ENCODE peak calls at places on chromosomes 11 and 22, in nine cellular contexts. P is H1; R is breast epithelium; J is CD8-positive, alpha-beta memory T cell; F is esophagus muscularis mucosa; A is naive thymus-derived CD4-positive, alpha-beta T cell; L is IMR-90; G is OCI-LY7; T is CD4-positive, CD25-positive, alpha-beta regulatory T cell. D is an unnamed sample. For H3K36me3 and H3K4me1, the result is how much of the 10 kb centered on the place peaks cover.

GRCh38 chr11:77436969-77437368 is 36.9 kb downstream of the PAK1 start:
- DNase-seq in J (no peak), F (no peak), P (no peak), T (no peak), L (no peak), G (no peak), R (no peak), A (no peak), D (no peak)

GRCh38 chr22:22449819-22450218 is 58.7 kb downstream of the ZNF280B start:
- DNase-seq in A (no peak), P (no peak), T (no peak), G (no peak), R (no peak), F (no peak), L (no peak), J (no peak), D (no peak)

GRCh38 chr11:108775324-108775723 is 110.5 kb downstream of the DDX10 start:
- DNase-seq in A (no peak), J (no peak), T (no peak), F (no peak), R (no peak), G (no peak), L (no peak), P (no peak), D (no peak)

GRCh38 chr11:108766596-108767173 is 101.8 kb downstream of the DDX10 start:
- DNase-seq in P (no peak), R (no peak), J (no peak), A (no peak), G (no peak), T (no peak), F (no peak), L (no peak), D (no peak)

GRCh38 chr11:76259299-76259908 is 53.1 kb upstream of the WNT11 start:
- DNase-seq in P (no peak), A (no peak), F (no peak), R (no peak), L (no peak), J (no peak), G (no peak), T (no peak), D (no peak)

GRCh38 chr22:31829505-31829904 is 75.7 kb downstream of the DEPDC5 start:
- DNase-seq in J (no peak), F (no peak), R (no peak), T (peak), L (peak), A (no peak), P (no peak), G (no peak), D (no peak)

GRCh38 chr22:30286813-30287625 is 2.3 kb downstream of the CASTOR1 start:
- DNase-seq in A (peak), F (no peak), R (peak), T (peak), J (peak), G (peak), P (peak), L (peak), D (peak)

GRCh38 chr22:27919943-27920755 is 1.1 kb upstream of the PITPNB start:
- DNase-seq in P (no peak), L (peak), G (no peak), R (no peak), A (no peak), F (no peak), J (no peak), T (no peak), D (no peak)

GRCh38 chr22:39266398-39267030 is 21.7 kb upstream of the PDGFB start:
- DNase-seq in F (no peak), G (no peak), L (peak), P (no peak), J (no peak), T (peak), A (no peak), R (no peak), D (no peak)

GRCh38 chr22:30386960-30387848 is at the start of gene RNF215:
- DNase-seq in J (peak), F (peak), G (peak), P (peak), L (peak), R (peak), T (peak), A (peak), D (peak)

GRCh38 chr22:37309221-37310074 is 27.1 kb downstream of the CYTH4 start:
- DNase-seq in F (no peak), G (peak), J (peak), A (peak), P (no peak), T (peak), R (no peak), L (no peak), D (peak)

GRCh38 chr22:19810381-19811141 is 44.1 kb downstream of the GNB1L start:
- DNase-seq in G (no peak), L (peak), F (no peak), R (no peak), J (no peak), P (no peak), A (peak), T (peak), D (no peak)

GRCh38 chr11:18588297-18589252 is at the start of gene UEVLD:
- DNase-seq in J (peak), G (peak), P (peak), L (peak), F (peak), R (peak), A (peak), T (peak), D (peak)

GRCh38 chr11:61955031-61955415 is 4.9 kb downstream of the BEST1 start:
- DNase-seq in L (peak), T (no peak), J (no peak), G (no peak), R (peak), P (no peak), F (no peak), A (no peak), D (no peak)

GRCh38 chr11:47587039-47587675 is 679 bp downstream of the FAM180B start:
- DNase-seq in A (no peak), L (no peak), T (no peak), R (no peak), P (no peak), G (no peak), F (no peak), J (no peak), D (no peak)

GRCh38 chr11:1134848-1135445 is 22.8 kb upstream of the MUC5AC start:
- DNase-seq in G (no peak), J (no peak), L (no peak), P (no peak), T (no peak), A (no peak), R (no peak), F (no peak), D (no peak)

GRCh38 chr11:19216709-19217374 is 15.1 kb upstream of the CSRP3 start:
- DNase-seq in R (no peak), F (no peak), P (no peak), T (no peak), A (no peak), L (no peak), G (no peak), J (no peak), D (no peak)

GRCh38 chr11:36034572-36035331 is 90.9 kb downstream of the LDLRAD3 start:
- DNase-seq in R (no peak), J (no peak), T (no peak), P (no peak), L (peak), F (no peak), A (no peak), G (no peak), D (no peak)

GRCh38 chr11:103961010-103961409 is 75.4 kb upstream of the DDI1 start:
- DNase-seq in T (no peak), R (no peak), J (no peak), G (no peak), L (peak), A (no peak), P (no peak), F (no peak), D (no peak)

GRCh38 chr11:16609769-16610168 is 128.7 kb upstream of the C11orf58 start:
- DNase-seq in A (no peak), G (no peak), P (no peak), J (no peak), L (no peak), R (no peak), T (no peak), F (no peak), D (no peak)

GRCh38 chr22:43425976-43426785 is 14.4 kb downstream of the MPPED1 start:
- DNase-seq in A (no peak), T (no peak), F (no peak), G (no peak), L (no peak), J (no peak), R (no peak), P (no peak), D (no peak)

GRCh38 chr22:37860796-37861421 is 11.7 kb downstream of the EIF3L start:
- DNase-seq in F (no peak), G (no peak), T (no peak), P (no peak), R (no peak), J (no peak), L (peak), A (no peak), D (no peak)

GRCh38 chr11:113675003-113675471 is 31.1 kb downstream of the TMPRSS5 start:
- DNase-seq in J (no peak), F (no peak), P (no peak), G (no peak), L (peak), R (no peak), A (no peak), T (no peak), D (no peak)

GRCh38 chr22:20602589-20603164 is 95.3 kb downstream of the MED15 start:
- DNase-seq in L (no peak), R (no peak), F (no peak), G (no peak), J (no peak), A (no peak), P (peak), T (no peak), D (no peak)

DNA sequence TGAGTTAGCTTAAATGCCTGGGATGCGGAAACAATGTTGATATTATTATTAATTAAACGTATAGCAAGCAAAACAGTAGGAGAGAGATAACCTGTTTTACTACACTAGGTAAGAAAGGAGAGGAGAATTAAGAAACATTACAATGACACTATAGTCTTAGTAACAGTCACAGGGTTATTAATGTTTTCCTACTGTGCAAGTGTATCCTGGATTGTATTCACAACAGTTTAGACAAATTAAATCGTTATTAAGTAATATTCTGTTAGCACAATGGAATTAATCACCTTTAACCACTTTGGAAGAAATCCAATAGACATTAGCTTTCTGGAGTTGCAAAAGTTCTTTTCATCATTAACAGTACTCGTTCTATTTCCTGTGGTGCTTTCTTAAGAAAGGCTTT is 3.4 kb downstream of the FAM181B start:
- DNase-seq in R (no peak), T (no peak), P (no peak), G (no peak), A (no peak), L (no peak), F (no peak), J (no peak), D (no peak)
- H3K36me3 ChIP-seq in R (under half), T (under half), P (under half), G (under half), A (under half), L (under half), F (under half), J (under half), D (under half)

GRCh38 chr22:24436553-24436952 is 9.2 kb downstream of the ADORA2A start:
- DNase-seq in T (no peak), L (no peak), F (no peak), R (no peak), G (peak), A (no peak), J (no peak), P (no peak), D (no peak)

GRCh38 chr22:24433868-24434471 is 6.6 kb downstream of the ADORA2A start:
- DNase-seq in T (peak), L (peak), A (no peak), J (peak), P (no peak), R (no peak), F (no peak), G (peak), D (no peak)

GRCh38 chr22:24434472-24435322 is 7.3 kb downstream of the ADORA2A start:
- DNase-seq in A (peak), T (peak), F (no peak), J (peak), G (peak), L (no peak), P (no peak), R (no peak), D (peak)

GRCh38 chr22:24435861-24436351 is 8.5 kb downstream of the ADORA2A start:
- DNase-seq in A (no peak), G (peak), L (peak), J (no peak), R (no peak), T (no peak), F (no peak), P (no peak), D (no peak)

GRCh38 chr22:24435323-24435645 is 7.9 kb downstream of the ADORA2A start:
- DNase-seq in G (peak), J (no peak), L (no peak), A (no peak), R (no peak), P (no peak), F (no peak), T (no peak), D (no peak)
- H3K4me1 ChIP-seq in G (half or more), J (half or more), L (under half), A (half or more), R (under half), P (under half), F (half or more), T (half or more), D (half or more)

GRCh38 chr11:69004411-69005182 is 8.4 kb downstream of the MRGPRF start:
- DNase-seq in G (no peak), P (no peak), T (no peak), L (no peak), R (no peak), F (no peak), J (no peak), A (no peak), D (no peak)
- H3K27ac ChIP-seq in G (no peak), P (no peak), T (no peak), L (no peak), R (no peak), F (peak), J (no peak), A (no peak), D (no peak)

GRCh38 chr11:70436501-70436860 is 38.2 kb downstream of the CTTN start:
- DNase-seq in L (no peak), G (no peak), A (no peak), R (no peak), P (no peak), F (no peak), T (no peak), J (no peak), D (no peak)
- H3K36me3 ChIP-seq in L (half or more), G (under half), A (under half), R (under half), P (under half), F (half or more), T (under half), J (under half), D (under half)

GRCh38 chr11:3159296-3160190 is 5.6 kb downstream of the OSBPL5 start:
- DNase-seq in P (no peak), L (no peak), F (no peak), R (peak), G (no peak), J (no peak), T (no peak), A (no peak), D (no peak)
- H3K4me1 ChIP-seq in P (under half), L (half or more), F (half or more), R (under half), G (under half), J (under half), T (under half), A (under half), D (under half)

GRCh38 chr11:11667056-11667455 is 45.3 kb upstream of the GALNT18 start:
- DNase-seq in A (no peak), G (no peak), R (no peak), J (no peak), P (no peak), F (peak), L (no peak), T (no peak), D (no peak)

GRCh38 chr11:11670582-11670981 is 48.8 kb upstream of the GALNT18 start:
- DNase-seq in P (no peak), R (no peak), L (no peak), A (no peak), T (no peak), J (no peak), G (no peak), F (no peak), D (no peak)

GRCh38 chr11:11668781-11669180 is 47.0 kb upstream of the GALNT18 start:
- DNase-seq in F (no peak), T (no peak), A (no peak), R (no peak), J (no peak), L (no peak), P (no peak), G (no peak), D (no peak)

GRCh38 chr11:11668293-11668692 is 46.5 kb upstream of the GALNT18 start:
- DNase-seq in G (no peak), R (no peak), J (no peak), T (no peak), F (peak), A (no peak), L (no peak), P (no peak), D (no peak)

GRCh38 chr11:11669447-11669846 is 47.6 kb upstream of the GALNT18 start:
- DNase-seq in G (no peak), F (no peak), L (no peak), J (no peak), A (no peak), R (no peak), P (no peak), T (no peak), D (no peak)
- H3K27ac ChIP-seq in G (no peak), F (peak), L (no peak), J (no peak), A (no peak), R (no peak), P (no peak), T (no peak), D (no peak)

GRCh38 chr11:123611698-123612097 is 42.7 kb downstream of the SCN3B start:
- DNase-seq in F (no peak), L (no peak), G (no peak), R (no peak), P (no peak), A (no peak), T (no peak), J (no peak), D (no peak)
- H3K36me3 ChIP-seq in F (half or more), L (under half), G (under half), R (under half), P (under half), A (under half), T (under half), J (under half), D (under half)

D was measured in CD4-positive, alpha-beta memory T cell.